ENCODE peak calls at places on chromosomes 3 and 15, in four cellular contexts. F is posterior cingulate gyrus, Z is RKO, V is AG09309. J is an unnamed sample.

GRCh38 chr3:14532691-14533456 is 7.3 kb downstream of the GRIP2 start:
- DNase-seq in F (no peak), Z (peak), V (no peak), J (no peak)

GRCh38 chr15:100809587-100809986 is 70.0 kb upstream of the ALDH1A3 start:
- DNase-seq in F (no peak), Z (no peak), V (no peak), J (no peak)

GRCh38 chr3:31226331-31226730 is 306.4 kb upstream of the STT3B start:
- DNase-seq in F (no peak), Z (no peak), V (no peak), J (no peak)

GRCh38 chr3:143464850-143465249 is 345.3 kb downstream of the CHST2 start:
- DNase-seq in F (no peak), Z (peak), V (no peak), J (no peak)

GRCh38 chr3:132254076-132254755 is 63.0 kb upstream of the ACP3 start:
- DNase-seq in F (no peak), Z (no peak), V (no peak), J (no peak)

GRCh38 chr3:114758828-114759709 is 388.0 kb downstream of the ZBTB20 start:
- DNase-seq in F (no peak), Z (no peak), V (peak), J (peak)

GRCh38 chr15:26082833-26083174 is 219.7 kb upstream of the ATP10A start:
- DNase-seq in F (no peak), Z (no peak), V (no peak), J (no peak)

GRCh38 chr3:48039487-48040190 is 23.4 kb upstream of the MAP4 start:
- DNase-seq in F (no peak), Z (peak), V (no peak), J (peak)

GRCh38 chr15:88208305-88208704 is 48.2 kb downstream of the NTRK3 start:
- DNase-seq in F (no peak), Z (no peak), V (no peak), J (no peak)

GRCh38 chr15:100997442-100997841 is 78.3 kb downstream of the LRRK1 start:
- DNase-seq in F (no peak), Z (no peak), V (peak), J (peak)